ENCODE peak calls at places on chromosomes 16 and 17, in five cellular contexts. K is left lung, W is mucosa of descending colon, H is fibroblast of the aortic adventitia, J is A673. A is an unnamed sample.
A peak's percentile ranks its signal among the peaks of the same experiment; 100 is the strongest.

GRCh38 chr17:68089881-68090280 is 54.3 kb downstream of the KPNA2 start:
- DNase-seq in H (no peak), J (peak; percentile 76), K (no peak), W (peak; percentile 61), A (peak; percentile 33)

GRCh38 chr16:16075463-16076399 is 126.3 kb downstream of the ABCC1 start:
- DNase-seq in W (peak; percentile 16), H (no peak), K (peak; percentile 89), J (no peak), A (peak; percentile 19)

GRCh38 chr16:71885261-71885650 is 1.3 kb upstream of the ZNF821 start:
- DNase-seq in J (no peak), K (no peak), W (no peak), H (no peak), A (no peak)

GRCh38 chr16:48235556-48236136 is 8.5 kb upstream of the LONP2 start:
- DNase-seq in H (no peak), K (no peak), W (peak; percentile 47), J (no peak), A (peak; percentile 36)

GRCh38 chr16:3734084-3734757 is 16.9 kb upstream of the TRAP1 start:
- DNase-seq in J (no peak), W (no peak), K (no peak), H (no peak), A (no peak)

GRCh38 chr16:84726670-84727467 is 27.1 kb downstream of the USP10 start:
- DNase-seq in H (no peak), J (no peak), K (no peak), W (peak; percentile 51), A (no peak)

GRCh38 chr17:47692895-47693666 is 880 bp upstream of the TBKBP1 start:
- DNase-seq in K (no peak), H (no peak), J (no peak), W (no peak), A (no peak)

GRCh38 chr17:35449371-35449931 is 885 bp upstream of the SLFN13 start:
- DNase-seq in J (no peak), H (peak; percentile 21), K (peak; percentile 85), W (peak; percentile 7), A (peak; percentile 3)

GRCh38 chr17:43701318-43701743 is 39.6 kb upstream of the MEOX1 start:
- DNase-seq in K (peak; percentile 78), J (no peak), W (no peak), H (no peak), A (peak; percentile 55)

GRCh38 chr17:51165680-51166197 is 472 bp upstream of the NME2 start:
- DNase-seq in H (no peak), W (peak; percentile 48), K (no peak), J (no peak), A (no peak)

GRCh38 chr16:56625943-56626654 is 518 bp downstream of the MT1E start:
- DNase-seq in J (no peak), K (no peak), H (peak; percentile 90), W (peak; percentile 60), A (peak; percentile 87)

GRCh38 chr17:31374083-31374447 is 17.4 kb upstream of the RAB11FIP4 start:
- DNase-seq in H (no peak), K (no peak), W (no peak), J (no peak), A (no peak)

GRCh38 chr17:31374503-31374902 is 17.0 kb upstream of the RAB11FIP4 start:
- DNase-seq in W (no peak), K (no peak), J (no peak), H (no peak), A (no peak)

GRCh38 chr17:31371511-31372097 is 19.9 kb upstream of the RAB11FIP4 start:
- DNase-seq in W (no peak), J (peak; percentile 66), H (peak; percentile 67), K (no peak), A (peak; percentile 62)

GRCh38 chr17:31369266-31369665 is 22.2 kb upstream of the RAB11FIP4 start:
- DNase-seq in H (peak; percentile 64), J (no peak), K (no peak), W (no peak), A (no peak)

DNA sequence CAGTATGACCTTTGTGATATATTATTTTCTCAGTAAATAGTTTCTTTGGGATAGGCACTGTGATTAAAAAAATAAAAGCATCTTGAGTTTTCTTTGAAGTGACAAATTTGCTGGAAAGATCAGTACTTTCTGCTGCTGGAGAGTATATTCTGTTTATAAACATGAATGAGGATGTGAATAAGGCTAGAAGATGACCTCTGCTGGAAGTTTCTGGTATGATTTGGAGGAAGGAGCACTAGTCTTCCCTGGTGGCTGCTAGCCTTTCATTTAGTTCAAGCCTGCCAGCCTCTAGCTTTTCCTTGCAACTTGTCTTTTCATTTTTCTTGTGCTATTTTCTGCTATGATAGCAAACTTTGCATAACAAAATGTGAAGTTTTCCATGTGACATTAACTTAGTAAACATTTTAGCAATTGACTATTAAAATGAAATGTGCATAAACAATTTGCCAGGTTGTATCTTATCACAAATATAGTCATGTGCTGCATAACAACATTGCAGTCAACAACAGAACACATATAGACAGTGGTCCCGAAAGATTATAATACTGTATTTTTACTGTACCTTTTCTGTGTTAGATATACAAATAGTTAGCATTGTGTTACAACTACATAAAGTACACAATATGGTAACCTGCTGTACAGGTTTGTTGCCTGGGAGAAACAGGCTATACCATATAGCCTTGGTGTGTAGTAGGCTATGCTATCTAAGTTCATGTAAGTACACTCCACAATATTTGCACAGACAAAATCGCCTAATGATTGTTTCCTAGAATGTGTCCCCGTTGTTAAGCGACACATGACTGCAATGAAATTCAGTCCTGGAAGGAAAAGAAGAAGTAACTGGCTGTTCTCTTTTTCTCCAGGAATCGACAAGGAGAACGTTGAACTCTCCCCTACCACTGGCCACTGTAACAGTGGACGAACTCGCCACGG is 18.1 kb upstream of the RAB11FIP4 start:
- DNase-seq in K (no peak), J (peak; percentile 52), W (peak; percentile 57), H (peak; percentile 85), A (peak; percentile 81)
- TF ChIP-seq CTCF in K (peak; percentile 52), J (peak; percentile 48), W (no peak), H (peak; percentile 76), A (peak; percentile 64)

DNA sequence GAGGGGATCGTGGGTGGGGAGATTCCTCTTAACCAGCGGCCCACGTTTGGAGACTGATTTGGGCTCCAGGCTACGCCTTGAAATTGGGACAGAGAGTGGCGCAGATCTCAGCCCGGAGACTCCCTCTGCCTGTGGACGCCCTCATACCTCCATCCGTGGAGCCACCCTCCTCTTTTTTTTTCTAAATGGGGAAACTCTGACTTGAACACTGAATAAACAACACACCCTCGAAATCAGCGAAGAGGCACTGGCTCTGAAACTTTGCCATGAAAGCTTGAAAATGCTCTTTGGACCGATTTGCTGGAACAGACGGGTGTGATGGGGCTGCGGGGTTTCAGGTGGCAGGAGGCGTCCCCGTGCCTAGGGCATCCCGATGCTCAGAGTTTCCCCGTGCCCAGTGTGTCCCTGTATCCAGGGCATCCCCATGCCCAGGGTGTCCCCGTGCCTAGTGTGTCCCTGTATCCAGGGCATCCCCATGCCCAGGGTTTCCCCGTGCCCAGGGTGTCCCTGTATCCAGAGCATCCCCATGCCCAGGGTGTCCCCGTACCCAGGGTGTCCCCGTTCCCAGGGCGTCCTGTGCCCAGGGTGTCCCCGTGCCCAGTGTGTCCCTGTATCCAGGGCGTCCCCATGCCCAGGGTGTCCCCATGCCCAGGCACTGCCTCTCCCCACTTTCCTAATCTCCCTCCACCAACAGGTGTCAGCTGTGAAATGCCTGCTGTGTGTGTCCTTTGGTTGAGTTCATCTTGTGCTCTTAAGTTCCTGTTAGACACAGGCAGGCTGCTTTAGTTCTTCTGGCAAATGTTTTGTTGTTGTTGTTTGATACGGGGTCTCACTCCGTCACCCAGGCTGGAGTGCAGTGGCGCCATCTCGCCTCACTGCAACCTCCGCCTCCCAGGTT is 187.0 kb downstream of the SEC14L1 start:
- DNase-seq in J (no peak), H (no peak), W (peak; percentile 46), K (peak; percentile 59), A (no peak)
- H3K4me3 ChIP-seq in J (no peak overlapping the region), H (no peak overlapping the region), W (no peak overlapping the region), K (no peak overlapping the region), A (no peak overlapping the region)

GRCh38 chr17:76452646-76453430 is at the start of gene UBE2O:
- DNase-seq in W (peak; percentile 91), H (peak; percentile 76), J (peak; percentile 93), K (peak; percentile 97), A (peak; percentile 84)
- TF ChIP-seq CTCF in W (peak; percentile 39), H (peak; percentile 36), J (peak; percentile 46), K (no peak), A (peak; percentile 20)

GRCh38 chr17:21524211-21524591 is 148.0 kb downstream of the KCNJ12 start:
- DNase-seq in W (no peak), H (no peak), J (no peak), K (no peak), A (peak; percentile 32)
- H3K4me3 ChIP-seq in W (no peak overlapping the region), H (no peak overlapping the region), J (no peak overlapping the region), K (no peak overlapping the region), A (no peak overlapping the region)

DNA sequence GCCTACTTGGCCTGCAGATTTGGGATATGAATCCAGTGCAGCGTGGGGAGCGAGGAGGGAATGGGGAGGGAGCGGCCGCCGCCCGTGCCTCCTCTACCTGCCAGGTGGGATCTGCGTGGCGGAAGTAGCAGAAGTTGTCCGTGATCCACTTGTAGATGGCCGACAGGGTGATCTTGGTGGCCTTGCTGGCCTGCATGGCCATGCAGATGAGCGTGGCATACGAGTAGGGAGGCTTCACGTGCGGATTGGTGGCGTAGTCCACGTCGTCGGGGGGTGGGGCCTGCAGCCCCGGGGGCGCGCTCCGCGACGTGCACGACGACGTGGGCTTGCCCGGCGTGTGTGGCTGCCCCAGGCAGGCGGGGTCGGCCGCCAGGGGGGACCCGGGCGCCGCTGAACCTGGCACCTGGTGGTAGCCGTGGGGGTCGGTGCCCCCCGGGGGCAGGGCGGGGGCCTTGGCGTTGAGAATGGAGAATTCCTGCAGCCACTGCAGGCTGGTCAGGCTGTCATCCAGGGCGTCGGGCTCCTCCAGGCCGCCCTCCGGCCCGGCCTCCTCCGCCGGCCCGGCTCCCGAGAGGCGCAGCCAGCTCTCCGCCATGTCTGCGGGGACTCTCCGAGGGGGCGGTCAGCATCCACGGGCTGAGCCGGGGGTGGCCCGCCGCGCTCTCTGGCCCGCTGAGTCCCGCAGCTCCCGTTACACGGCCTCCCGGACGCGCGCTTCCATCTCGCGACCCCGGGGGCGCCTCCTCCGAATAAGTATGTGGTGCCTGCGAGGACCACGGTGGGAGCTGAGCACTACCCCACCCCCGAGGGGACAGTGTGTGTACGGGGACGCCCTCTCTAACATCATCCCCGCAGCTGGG is 1.0 kb downstream of the FOXJ1 start:
- DNase-seq in K (peak; percentile 82), J (no peak), H (no peak), W (peak; percentile 60), A (no peak)
- TF ChIP-seq CTCF in K (no peak), J (no peak), H (no peak), W (no peak), A (no peak)

GRCh38 chr17:63843387-63844292 is 1.2 kb upstream of the SMARCD2 start:
- DNase-seq in J (no peak), W (peak; percentile 51), K (no peak), H (peak; percentile 93), A (peak; percentile 98)
- H3K4me3 ChIP-seq in J (peak overlapping the region; percentile 95), W (peak overlapping the region; percentile 85), K (peak overlapping the region; percentile 90), H (peak overlapping the region; percentile 67), A (peak overlapping the region; percentile 42)

DNA sequence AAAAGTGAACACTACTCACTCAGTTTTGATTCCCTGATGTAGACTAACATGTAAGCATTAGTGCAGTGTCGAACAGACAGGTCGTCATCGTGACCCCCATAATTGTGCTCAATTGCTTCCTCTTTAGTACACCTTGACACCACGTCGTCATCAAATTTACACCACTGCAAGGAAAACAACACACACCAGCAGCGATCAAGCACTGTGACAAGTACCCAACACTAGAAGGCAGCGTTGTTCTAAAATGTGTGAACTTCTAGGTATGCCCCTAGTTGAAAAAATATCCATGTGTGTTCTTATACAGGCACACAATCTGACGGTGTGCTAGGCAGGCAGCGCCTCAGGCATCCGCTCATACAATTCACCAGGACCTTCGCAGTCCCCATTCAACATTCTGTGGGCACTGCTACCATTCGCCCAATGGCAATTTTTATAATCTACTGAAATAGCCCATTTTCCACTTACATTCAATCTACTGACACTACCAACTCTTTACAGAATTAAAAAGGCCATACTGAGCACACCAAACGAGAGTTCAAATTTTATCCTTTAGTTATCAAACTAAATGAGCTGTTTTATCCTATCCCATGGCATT is 23.1 kb downstream of the LITAFD start:
- DNase-seq in J (peak; percentile 63), H (peak; percentile 54), K (no peak), W (no peak), A (peak; percentile 60)
- TF ChIP-seq CTCF in J (peak; percentile 68), H (peak; percentile 64), K (no peak), W (no peak), A (peak; percentile 45)

A was measured in cardiac fibroblast.